ENCODE peak calls at places on chromosomes 4 and X, in seven cellular contexts. W is pancreas; J is heart right ventricle; M is lung; U is suprapubic skin; H is Peyer's patch; C is CD8-positive, alpha-beta T cell. X is an unnamed sample. For H3K9me3 and H3K36me3, the result is how much of the 10 kb centered on the place peaks cover.

GRCh38 chr4:118173126-118173525 is 138.8 kb downstream of the NDST3 start:
- DNase-seq in U (no peak), C (no peak), J (no peak), M (no peak), W (no peak), H (no peak), X (no peak)

GRCh38 chrX:3659761-3660160 is 53.7 kb downstream of the PRKX start:
- DNase-seq in H (no peak), W (no peak), U (no peak), M (no peak), C (no peak), J (no peak), X (no peak)

GRCh38 chrX:154516655-154517100 is 646 bp upstream of the FAM3A start:
- DNase-seq in M (peak), H (no peak), J (no peak), C (no peak), W (no peak), U (no peak), X (peak)

GRCh38 chr4:11898796-11899195 is 470.1 kb upstream of the HS3ST1 start:
- DNase-seq in J (no peak), C (no peak), U (no peak), W (no peak), H (no peak), M (no peak), X (no peak)

GRCh38 chr4:82823062-82823461 is 24.5 kb upstream of the SCD5 start:
- DNase-seq in U (no peak), J (no peak), W (no peak), C (no peak), H (no peak), M (no peak), X (no peak)

GRCh38 chrX:53374923-53375322 is 47.5 kb downstream of the SMC1A start:
- DNase-seq in H (no peak), M (no peak), J (no peak), C (no peak), U (no peak), W (no peak), X (no peak)

GRCh38 chr4:4323705-4324534 is 33.9 kb downstream of the ZBTB49 start:
- DNase-seq in U (peak), C (no peak), W (no peak), M (no peak), H (peak), J (no peak), X (no peak)

GRCh38 chr4:10006236-10006603 is 15.1 kb downstream of the SLC2A9 start:
- DNase-seq in M (peak), H (no peak), J (no peak), C (no peak), W (no peak), U (no peak), X (peak)

GRCh38 chr4:71456841-71457240 is 118.0 kb downstream of the SLC4A4 start:
- DNase-seq in U (no peak), W (no peak), M (no peak), J (no peak), C (no peak), H (no peak), X (no peak)

GRCh38 chrX:68947882-68948605 is 119.2 kb downstream of the EFNB1 start:
- DNase-seq in J (no peak), U (no peak), W (no peak), C (no peak), M (peak), H (no peak), X (peak)
- TF ChIP-seq CTCF in J (no peak), U (no peak), W (no peak), C (no peak), M (no peak), H (no peak), X (no peak)

GRCh38 chr4:183380901-183381300 is 58.7 kb upstream of the CLDN24 start:
- DNase-seq in W (no peak), C (no peak), U (no peak), M (no peak), H (no peak), J (no peak), X (no peak)

GRCh38 chr4:183375156-183375555 is 52.9 kb upstream of the CLDN24 start:
- DNase-seq in H (no peak), J (no peak), C (no peak), W (no peak), U (no peak), M (no peak), X (no peak)

GRCh38 chr4:183377491-183377890 is 55.3 kb upstream of the CLDN24 start:
- DNase-seq in H (no peak), U (no peak), W (no peak), M (no peak), C (no peak), J (no peak), X (no peak)

GRCh38 chr4:183370786-183371185 is 48.6 kb upstream of the CLDN24 start:
- DNase-seq in M (no peak), U (no peak), J (no peak), H (no peak), W (no peak), C (no peak), X (no peak)

DNA sequence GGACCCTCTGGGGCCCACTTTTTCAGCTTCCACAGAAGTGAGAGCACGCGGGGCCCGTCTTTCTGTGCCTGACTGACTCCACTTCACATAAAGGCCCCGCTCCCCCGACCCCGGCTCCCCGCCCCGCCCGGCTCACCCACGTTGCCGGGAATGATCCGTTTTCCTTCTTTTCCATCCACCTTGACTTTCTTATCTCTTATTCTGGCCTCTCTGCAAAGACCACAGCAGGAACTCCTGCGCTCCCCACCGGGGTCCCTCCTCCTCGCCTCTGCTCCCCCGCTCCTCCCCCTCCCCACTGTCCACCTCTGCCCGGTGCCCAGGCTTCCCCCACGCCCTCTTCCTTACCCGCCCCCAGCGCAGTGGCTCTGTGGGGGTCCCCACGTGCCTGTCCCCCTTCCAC is 54.2 kb upstream of the CLDN24 start:
- DNase-seq in H (no peak), J (no peak), W (no peak), M (no peak), C (no peak), U (no peak), X (no peak)
- H3K9me3 ChIP-seq in H (under half), J (under half), W (under half), M (under half), C (under half), U (under half), X (under half)

DNA sequence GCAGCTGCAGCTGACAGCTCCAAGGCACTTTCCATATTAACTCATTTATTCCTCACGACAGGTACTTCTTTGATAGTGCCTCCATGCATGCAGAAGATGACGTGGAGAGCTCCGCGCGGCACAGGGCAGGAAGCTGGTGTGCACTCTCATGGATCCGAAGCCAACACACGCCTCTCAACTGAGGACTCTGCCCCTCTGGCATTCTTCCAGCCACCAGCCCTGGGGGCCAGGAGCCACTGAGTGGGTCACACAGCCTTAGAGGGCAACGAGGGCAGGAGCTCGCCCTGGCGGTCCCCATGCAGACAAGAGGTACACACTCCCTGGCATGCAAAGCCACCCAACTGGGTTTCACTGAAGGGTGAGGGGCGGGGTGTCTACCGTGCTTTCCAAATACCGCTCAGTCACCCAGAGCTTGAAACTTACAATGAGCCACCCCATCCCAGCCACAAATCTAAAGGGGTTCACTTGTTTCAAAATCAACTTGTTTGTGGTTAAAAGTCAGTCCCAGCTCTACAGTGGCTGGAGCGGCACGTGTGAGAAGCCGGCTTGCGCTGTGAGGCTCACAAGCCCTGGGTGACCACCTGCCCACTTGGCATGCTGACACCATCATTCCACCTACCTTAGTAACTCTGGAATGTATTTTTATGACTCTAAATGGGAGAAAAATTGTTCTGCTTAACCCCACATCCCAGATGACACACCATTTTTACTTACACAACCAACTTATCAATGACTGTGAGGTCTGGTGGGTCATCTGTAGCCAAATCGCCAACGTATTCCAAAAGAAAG is 16.2 kb downstream of the NOP14 start:
- DNase-seq in C (no peak), W (peak), M (no peak), U (peak), J (no peak), H (no peak), X (no peak)
- H3K36me3 ChIP-seq in C (half or more), W (under half), M (under half), U (half or more), J (under half), H (under half), X (under half)

GRCh38 chrX:20011608-20012007 is 20.7 kb upstream of the BCLAF3 start:
- DNase-seq in M (no peak), C (no peak), W (no peak), J (no peak), U (no peak), H (no peak), X (no peak)

GRCh38 chrX:20007962-20008633 is 17.2 kb upstream of the BCLAF3 start:
- DNase-seq in W (no peak), U (no peak), C (no peak), J (no peak), H (no peak), M (no peak), X (no peak)
- TF ChIP-seq CTCF in W (no peak), U (no peak), C (no peak), J (no peak), H (no peak), M (no peak), X (no peak)

GRCh38 chrX:71996826-71997225 is 86.2 kb downstream of the NHSL2 start:
- DNase-seq in W (no peak), U (no peak), M (no peak), H (no peak), J (peak), C (no peak), X (no peak)
- H3K9me3 ChIP-seq in W (under half), U (under half), M (under half), H (under half), J (under half), C (under half), X (under half)

GRCh38 chr4:40912455-40913055 is 162.8 kb downstream of the NSUN7 start:
- DNase-seq in M (no peak), J (no peak), H (no peak), U (no peak), W (no peak), C (no peak), X (no peak)
- H3K36me3 ChIP-seq in M (under half), J (under half), H (under half), U (under half), W (under half), C (under half), X (under half)

GRCh38 chr4:152957437-152958185 is 21.5 kb downstream of the FHDC1 start:
- DNase-seq in U (no peak), C (no peak), M (peak), W (peak), J (peak), H (no peak), X (peak)
- TF ChIP-seq CTCF in U (no peak), C (no peak), M (no peak), W (no peak), J (no peak), H (no peak), X (no peak)

DNA sequence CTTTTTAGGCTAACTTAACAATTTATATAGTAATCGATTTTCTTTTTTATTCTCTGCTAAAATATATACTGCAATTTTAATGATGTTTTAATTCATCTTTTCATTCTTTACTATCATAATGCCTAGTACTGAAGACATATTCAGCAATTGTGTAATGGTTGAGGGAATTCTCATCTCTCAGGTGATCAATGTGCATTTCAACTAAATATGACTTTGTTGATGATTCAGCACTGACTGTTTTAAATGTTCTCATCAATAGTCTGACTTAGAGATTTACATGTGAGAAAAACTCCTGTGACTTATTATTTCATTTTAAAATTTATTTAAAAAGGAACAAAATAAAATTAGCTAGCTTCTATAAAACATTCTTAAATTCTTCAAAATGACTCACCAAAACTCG is 1450.3 kb downstream of the STIM2 start:
- DNase-seq in U (no peak), C (no peak), J (no peak), M (no peak), H (no peak), W (no peak), X (no peak)
- H3K9me3 ChIP-seq in U (under half), C (under half), J (under half), M (under half), H (under half), W (under half), X (under half)